ENCODE peak calls at places on chromosomes 4 and X, in six cellular contexts. V, L, W, H, T and Y are unnamed samples.

GRCh38 chrX:34288782-34289181 is 156.7 kb upstream of the FAM47A start:
- DNase-seq in H (no peak), V (no peak), W (no peak), T (peak; percentile 36), L (no peak), Y (no peak)

GRCh38 chr4:19739101-19739651 is 512.5 kb upstream of the SLIT2 start:
- DNase-seq in L (no peak), W (no peak), H (peak; percentile 90), T (peak; percentile 95), V (no peak), Y (no peak)

GRCh38 chr4:2929469-2929868 is 33.7 kb downstream of the NOP14 start:
- DNase-seq in W (peak; percentile 70), L (no peak), T (no peak), V (peak; percentile 28), H (no peak), Y (peak; percentile 63)

GRCh38 chr4:128516568-128516967 is 229.0 kb upstream of the PGRMC2 start:
- DNase-seq in H (peak; percentile 97), W (no peak), T (peak; percentile 51), V (no peak), L (no peak), Y (no peak)

GRCh38 chr4:20844311-20844710 is 144.1 kb downstream of the PACRGL start:
- DNase-seq in T (no peak), L (no peak), V (no peak), W (no peak), H (peak; percentile 48), Y (no peak)

GRCh38 chr4:158599150-158599549 is 72.5 kb downstream of the C4orf46 start:
- DNase-seq in H (no peak), L (no peak), T (no peak), V (no peak), W (no peak), Y (no peak)

GRCh38 chr4:180852743-180853142 is 1390.5 kb upstream of the TENM3 start:
- DNase-seq in L (no peak), H (no peak), W (no peak), V (no peak), T (no peak), Y (no peak)

GRCh38 chr4:41024556-41025491 is 189.5 kb downstream of the APBB2 start:
- DNase-seq in W (no peak), L (no peak), V (no peak), T (no peak), H (peak; percentile 41), Y (no peak)

GRCh38 chr4:1851575-1852415 is 4.2 kb downstream of the LETM1 start:
- DNase-seq in H (no peak), T (no peak), W (no peak), V (no peak), L (no peak), Y (no peak)

GRCh38 chr4:76028242-76028859 is 5.1 kb upstream of the CXCL10 start:
- DNase-seq in V (no peak), H (peak; percentile 21), L (no peak), W (no peak), T (peak; percentile 23), Y (no peak)

GRCh38 chrX:49993661-49994060 is 71.3 kb downstream of the CLCN5 start:
- DNase-seq in W (no peak), L (no peak), T (no peak), V (no peak), H (no peak), Y (no peak)

GRCh38 chr4:123477804-123478209 is 81.2 kb downstream of the SPRY1 start:
- DNase-seq in V (peak; percentile 60), L (peak; percentile 75), T (peak; percentile 75), W (no peak), H (peak; percentile 34), Y (no peak)

GRCh38 chr4:126411047-126411446 is 1096.3 kb downstream of the FAT4 start:
- DNase-seq in T (no peak), L (no peak), H (no peak), W (no peak), V (no peak), Y (no peak)

GRCh38 chr4:139514382-139515059 is 41.5 kb downstream of the SETD7 start:
- DNase-seq in L (no peak), H (no peak), T (no peak), W (no peak), V (no peak), Y (no peak)

GRCh38 chr4:5374577-5374976 is 323.3 kb downstream of the STK32B start:
- DNase-seq in V (no peak), H (no peak), L (peak; percentile 15), T (no peak), W (no peak), Y (no peak)

GRCh38 chrX:68018248-68019203 is 414.8 kb downstream of the OPHN1 start:
- DNase-seq in H (peak; percentile 5), W (peak; percentile 23), V (no peak), L (no peak), T (peak; percentile 10), Y (no peak)

GRCh38 chr4:15027921-15028435 is 25.7 kb downstream of the CPEB2 start:
- DNase-seq in H (no peak), L (no peak), T (no peak), V (no peak), W (no peak), Y (no peak)

GRCh38 chr4:27096142-27096824 is 235.6 kb downstream of the STIM2 start:
- DNase-seq in L (no peak), H (peak; percentile 5), V (no peak), W (no peak), T (peak; percentile 16), Y (no peak)

DNA sequence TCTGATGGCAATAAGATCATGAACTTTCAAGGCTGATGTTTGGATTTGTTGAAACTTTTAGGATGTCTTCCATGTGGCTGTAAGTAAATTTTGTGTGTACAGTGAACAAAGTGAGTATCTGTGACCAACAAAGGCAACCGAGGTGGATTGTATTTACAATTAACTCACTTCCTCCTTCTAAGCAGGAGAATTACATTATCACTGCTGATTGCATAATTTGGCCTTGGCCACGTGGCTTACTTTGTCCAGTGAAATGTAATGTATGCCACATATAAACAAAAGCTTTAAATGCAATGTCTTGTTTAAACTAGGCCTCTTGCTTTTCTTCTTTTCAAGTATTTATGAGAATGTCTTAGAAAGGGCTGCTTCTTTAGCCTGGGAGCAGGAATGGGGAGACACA is 66.3 kb upstream of the MAD2L1 start:
- DNase-seq in L (no peak), H (peak; percentile 40), V (no peak), T (no peak), W (no peak), Y (no peak)
- H3K4me3 ChIP-seq in L (no peak overlapping the region), H (no peak overlapping the region), V (no peak overlapping the region), T (no peak overlapping the region), W (no peak overlapping the region), Y (no peak overlapping the region)

GRCh38 chrX:18873836-18874235 is 110.1 kb downstream of the PHKA2 start:
- DNase-seq in H (no peak), T (no peak), V (no peak), W (no peak), L (peak; percentile 48), Y (no peak)

GRCh38 chrX:18871970-18872369 is 111.9 kb downstream of the PHKA2 start:
- DNase-seq in L (peak; percentile 59), T (no peak), V (no peak), W (no peak), H (no peak), Y (no peak)

GRCh38 chrX:18872621-18873020 is 111.3 kb downstream of the PHKA2 start:
- DNase-seq in T (no peak), W (no peak), H (no peak), L (peak; percentile 52), V (no peak), Y (no peak)

GRCh38 chrX:18874560-18875255 is 109.2 kb downstream of the PHKA2 start:
- DNase-seq in W (no peak), L (peak; percentile 49), H (no peak), V (no peak), T (no peak), Y (no peak)

DNA sequence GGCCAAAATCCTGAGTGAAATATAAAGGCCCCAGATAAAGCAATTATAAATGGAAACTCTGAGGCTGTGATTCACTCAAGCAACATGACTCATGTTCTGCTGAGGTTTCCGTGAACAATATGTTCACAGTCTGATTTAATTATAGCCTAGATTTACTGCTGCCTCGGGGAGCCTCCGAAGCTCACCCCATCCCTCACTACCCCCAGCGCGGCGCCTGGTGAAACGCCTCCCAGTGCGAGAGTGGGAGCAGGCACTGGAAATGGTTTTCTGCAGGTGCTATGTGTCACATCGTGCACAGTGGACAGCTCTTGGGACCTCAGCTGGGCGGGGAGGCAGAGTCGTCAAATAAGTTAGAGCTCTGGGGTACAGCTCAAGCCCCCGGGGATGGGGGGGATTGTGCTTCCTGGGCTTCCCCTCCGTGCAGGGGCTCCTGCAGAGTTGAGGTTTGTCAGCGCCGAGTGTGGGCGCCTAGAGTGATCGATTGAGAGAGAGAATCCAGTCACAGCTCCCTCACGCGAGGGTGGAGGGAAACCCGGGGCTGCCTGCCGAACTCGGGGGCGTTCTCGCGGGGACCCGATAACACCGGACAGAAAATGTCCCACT is 110.6 kb downstream of the PHKA2 start:
- DNase-seq in H (peak; percentile 45), T (peak; percentile 78), L (peak; percentile 71), V (no peak), W (no peak), Y (no peak)
- H3K4me3 ChIP-seq in H (no peak overlapping the region), T (no peak overlapping the region), L (no peak overlapping the region), V (no peak overlapping the region), W (no peak overlapping the region), Y (no peak overlapping the region)

DNA sequence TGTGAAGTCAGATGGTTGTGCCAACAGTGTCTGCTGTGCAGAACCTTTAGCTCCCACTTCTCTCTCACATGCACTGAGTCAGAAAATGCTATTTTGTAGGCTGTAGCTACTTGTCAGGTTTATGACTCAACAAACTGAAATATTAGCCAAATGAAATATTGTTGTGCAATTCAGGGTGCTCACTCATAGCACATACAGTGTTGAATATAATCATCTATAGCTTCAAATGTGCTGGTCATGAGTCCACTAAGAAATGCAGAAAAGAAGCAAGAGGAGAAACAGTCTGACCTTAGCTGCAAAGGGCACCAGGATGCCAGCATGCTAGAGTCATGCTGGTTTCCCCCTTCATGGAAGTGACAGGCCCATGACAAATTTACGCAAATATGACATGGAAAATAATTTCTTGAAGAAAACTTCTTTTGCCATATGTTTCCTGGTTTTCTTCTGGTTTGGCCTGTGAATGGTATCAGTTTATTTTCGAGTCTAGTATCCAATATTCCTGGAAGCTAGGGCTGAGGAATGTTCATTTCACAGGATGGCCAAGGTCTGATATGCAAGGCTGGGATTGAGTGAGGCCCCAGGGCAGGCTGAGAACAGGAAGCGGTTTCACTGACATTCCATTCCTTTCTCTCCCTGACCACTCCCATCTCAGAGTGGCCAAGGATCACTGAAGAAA is 10.3 kb upstream of the CXCL2 start:
- DNase-seq in L (no peak), H (peak; percentile 96), V (peak; percentile 56), T (peak; percentile 94), W (no peak), Y (no peak)
- H3K4me3 ChIP-seq in L (no peak overlapping the region), H (no peak overlapping the region), V (no peak overlapping the region), T (no peak overlapping the region), W (no peak overlapping the region), Y (no peak overlapping the region)

GRCh38 chr4:81826336-81826735 is 354.6 kb upstream of the RASGEF1B start:
- DNase-seq in L (no peak), H (no peak), W (no peak), T (no peak), V (no peak), Y (no peak)

GRCh38 chr4:81833596-81833995 is 361.9 kb upstream of the RASGEF1B start:
- DNase-seq in H (no peak), L (no peak), T (no peak), V (no peak), W (no peak), Y (no peak)

GRCh38 chr4:81827568-81828202 is 356.0 kb upstream of the RASGEF1B start:
- DNase-seq in W (no peak), T (no peak), H (no peak), L (no peak), V (no peak), Y (no peak)

GRCh38 chr4:81826817-81827424 is 355.2 kb upstream of the RASGEF1B start:
- DNase-seq in H (no peak), L (no peak), W (no peak), T (no peak), V (no peak), Y (no peak)

GRCh38 chr4:81828991-81829390 is 357.3 kb upstream of the RASGEF1B start:
- DNase-seq in W (no peak), L (no peak), V (no peak), H (no peak), T (no peak), Y (no peak)
- H3K4me3 ChIP-seq in W (no peak overlapping the region), L (no peak overlapping the region), V (no peak overlapping the region), H (no peak overlapping the region), T (no peak overlapping the region), Y (no peak overlapping the region)